ENCODE peak calls at places on chromosomes 1 and 21, in six cellular contexts. C is H7; D is SJCRH30; Y is astrocyte; A is CD8-positive, alpha-beta T cell; H is AG04450. N is an unnamed sample.

GRCh38 chr21:26850116-26850643 is 5.0 kb upstream of the ADAMTS1 start:
- DNase-seq in C (peak; percentile 24), D (no peak), H (no peak), A (no peak), Y (peak; percentile 7), N (no peak)

GRCh38 chr1:223831755-223832636 is 13.8 kb downstream of the TP53BP2 start:
- DNase-seq in C (no peak), Y (peak; percentile 79), D (no peak), H (no peak), A (no peak), N (no peak)

GRCh38 chr1:16009030-16009460 is 5.0 kb downstream of the SRARP start:
- DNase-seq in C (peak; percentile 90), H (no peak), Y (peak; percentile 30), A (peak; percentile 54), D (peak; percentile 86), N (peak; percentile 98)

GRCh38 chr1:217032715-217033367 is 309.6 kb upstream of the ESRRG start:
- DNase-seq in C (no peak), Y (no peak), H (no peak), D (no peak), A (no peak), N (no peak)

GRCh38 chr1:68819190-68819829 is 322.4 kb upstream of the DEPDC1 start:
- DNase-seq in C (peak; percentile 68), Y (peak; percentile 4), A (no peak), D (no peak), H (no peak), N (peak; percentile 56)

GRCh38 chr1:32068891-32069590 is 3.7 kb upstream of the TMEM39B start:
- DNase-seq in H (no peak), C (peak; percentile 70), A (no peak), Y (peak; percentile 68), D (no peak), N (peak; percentile 67)

GRCh38 chr1:182087304-182087703 is 25.8 kb upstream of the ZNF648 start:
- DNase-seq in C (no peak), A (no peak), Y (no peak), H (no peak), D (no peak), N (no peak)

GRCh38 chr1:29259802-29260441 is 23.6 kb downstream of the PTPRU start:
- DNase-seq in Y (no peak), A (no peak), D (no peak), C (peak; percentile 99), H (no peak), N (peak; percentile 91)

GRCh38 chr1:20875198-20875973 is 88.3 kb upstream of the HP1BP3 start:
- DNase-seq in H (no peak), C (no peak), A (no peak), D (no peak), Y (no peak), N (no peak)

GRCh38 chr1:4700801-4701200 is 46.4 kb downstream of the AJAP1 start:
- DNase-seq in Y (no peak), H (no peak), A (no peak), C (peak; percentile 62), D (no peak), N (no peak)

GRCh38 chr1:61741682-61742619 is at the start of gene PATJ:
- DNase-seq in D (peak; percentile 35), A (peak; percentile 22), C (peak; percentile 98), H (no peak), Y (no peak), N (peak; percentile 94)

GRCh38 chr1:205748398-205749093 is 1.4 kb downstream of the NUCKS1 start:
- DNase-seq in Y (peak; percentile 62), H (peak; percentile 63), A (no peak), C (no peak), D (peak; percentile 51), N (no peak)

GRCh38 chr1:8641317-8641997 is 176.0 kb downstream of the RERE start:
- DNase-seq in H (no peak), D (no peak), C (no peak), A (no peak), Y (no peak), N (no peak)

GRCh38 chr1:51324271-51325010 is 5.9 kb downstream of the TTC39A start:
- DNase-seq in C (no peak), A (no peak), H (no peak), D (no peak), Y (no peak), N (no peak)

GRCh38 chr21:35367558-35367957 is 318.5 kb upstream of the RUNX1 start:
- DNase-seq in H (no peak), C (no peak), A (no peak), Y (no peak), D (no peak), N (no peak)

GRCh38 chr1:155978325-155978972 is at the start of gene ARHGEF2:
- DNase-seq in Y (peak; percentile 58), H (no peak), A (peak; percentile 46), C (peak; percentile 95), D (peak; percentile 92), N (peak; percentile 94)

GRCh38 chr1:4076346-4076745 is 176.3 kb upstream of the C1orf174 start:
- DNase-seq in D (no peak), Y (no peak), H (no peak), C (peak; percentile 17), A (no peak), N (no peak)

GRCh38 chr1:13513885-13514546 is at the start of gene LRRC38:
- DNase-seq in A (no peak), D (no peak), Y (no peak), C (peak; percentile 80), H (no peak), N (peak; percentile 83)

GRCh38 chr1:81231729-81232038 is 569.0 kb upstream of the ADGRL2 start:
- DNase-seq in A (no peak), C (no peak), Y (no peak), D (no peak), H (no peak), N (no peak)

GRCh38 chr1:197429372-197429771 is 161.3 kb downstream of the CRB1 start:
- DNase-seq in H (no peak), A (no peak), D (no peak), Y (no peak), C (no peak), N (no peak)

GRCh38 chr1:41572224-41572623 is 87.7 kb upstream of the EDN2 start:
- DNase-seq in H (no peak), A (no peak), C (no peak), Y (no peak), D (no peak), N (peak; percentile 26)

GRCh38 chr1:9905010-9905409 is 5.1 kb downstream of the CTNNBIP1 start:
- DNase-seq in Y (peak; percentile 68), D (no peak), C (no peak), A (no peak), H (no peak), N (no peak)

GRCh38 chr21:15207635-15208370 is 143.0 kb upstream of the NRIP1 start:
- DNase-seq in H (no peak), C (no peak), D (no peak), A (no peak), Y (no peak), N (no peak)

GRCh38 chr1:240582953-240583352 is 29.0 kb downstream of the GREM2 start:
- DNase-seq in H (no peak), C (no peak), A (no peak), D (no peak), Y (no peak), N (no peak)

GRCh38 chr1:170150921-170151320 is 5.2 kb downstream of the NTMT2 start:
- DNase-seq in Y (no peak), C (no peak), A (no peak), H (no peak), D (no peak), N (no peak)

GRCh38 chr21:14670409-14670808 is 124.3 kb upstream of the SAMSN1 start:
- DNase-seq in Y (no peak), A (no peak), D (no peak), H (no peak), C (no peak), N (no peak)

GRCh38 chr1:237864338-237865244 is 26.1 kb downstream of the ZP4 start:
- DNase-seq in Y (no peak), H (no peak), C (peak; percentile 76), D (peak; percentile 56), A (no peak), N (peak; percentile 92)

GRCh38 chr1:7299329-7299799 is 471.7 kb upstream of the VAMP3 start:
- DNase-seq in D (peak; percentile 96), A (no peak), H (peak; percentile 98), Y (peak; percentile 98), C (peak; percentile 47), N (peak; percentile 80)

GRCh38 chr1:73914994-73915393 is 283.0 kb downstream of the LRRIQ3 start:
- DNase-seq in H (no peak), D (no peak), Y (no peak), C (no peak), A (no peak), N (no peak)

GRCh38 chr1:19463204-19463803 is 22.0 kb downstream of the CAPZB start:
- DNase-seq in C (peak; percentile 28), Y (no peak), H (no peak), A (peak; percentile 55), D (no peak), N (peak; percentile 39)

GRCh38 chr1:246795094-246795671 is 71.0 kb downstream of the SCCPDH start:
- DNase-seq in D (no peak), C (peak; percentile 86), H (no peak), Y (no peak), A (no peak), N (peak; percentile 79)

GRCh38 chr21:31145271-31145801 is 107.1 kb upstream of the KRTAP19-8 start:
- DNase-seq in C (no peak), H (no peak), D (no peak), Y (no peak), A (no peak), N (no peak)
- H3K4me3 ChIP-seq in C (no peak overlapping the region), H (no peak overlapping the region), D (no peak overlapping the region), Y (no peak overlapping the region), A (no peak overlapping the region), N (no peak overlapping the region)

GRCh38 chr1:173502104-173502503 is 25.0 kb downstream of the PRDX6 start:
- DNase-seq in C (no peak), D (no peak), A (no peak), H (no peak), Y (no peak), N (no peak)
- H3K4me3 ChIP-seq in C (no peak overlapping the region), D (no peak overlapping the region), A (no peak overlapping the region), H (no peak overlapping the region), Y (no peak overlapping the region), N (no peak overlapping the region)

DNA sequence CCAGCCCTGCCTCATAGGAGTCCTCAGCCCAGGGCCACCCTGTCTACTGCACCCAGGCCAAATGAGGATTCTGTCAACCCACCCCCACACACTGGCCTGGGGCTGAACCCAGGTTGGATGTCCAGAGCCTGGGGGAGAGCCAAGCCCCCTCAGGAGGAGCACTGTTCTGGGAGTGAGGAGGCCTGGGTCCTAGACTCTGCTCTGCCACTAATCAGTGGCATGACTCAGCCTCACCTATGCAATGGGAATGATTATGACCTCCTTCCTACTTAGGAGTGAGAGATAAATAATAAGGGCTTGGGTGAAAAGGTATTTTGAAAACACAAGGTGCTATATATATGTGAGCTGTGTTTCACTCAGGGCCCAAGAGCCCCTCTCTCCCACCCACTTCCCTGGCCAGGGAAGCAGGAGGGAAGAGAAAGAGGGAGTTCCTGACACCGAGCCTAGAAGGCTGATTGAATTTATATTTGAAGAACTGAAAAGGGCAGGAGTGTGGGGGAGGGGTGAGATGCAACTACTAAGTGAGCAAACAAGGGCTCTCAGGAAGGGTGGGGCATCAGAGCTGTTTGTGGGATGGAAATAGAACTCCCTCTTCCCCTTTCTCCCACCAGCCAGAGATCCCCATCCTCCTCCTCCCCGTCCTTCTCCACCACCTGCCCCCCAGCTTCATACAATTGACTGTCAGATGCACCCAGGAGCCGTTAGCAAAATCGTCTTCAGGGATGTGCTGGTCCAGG is 8.2 kb downstream of the IGSF9 start:
- DNase-seq in D (no peak), A (no peak), Y (no peak), H (no peak), C (peak; percentile 77), N (no peak)
- H3K4me3 ChIP-seq in D (no peak overlapping the region), A (no peak overlapping the region), Y (no peak overlapping the region), H (no peak overlapping the region), C (no peak overlapping the region), N (no peak overlapping the region)

GRCh38 chr1:204405988-204406387 is 5.6 kb downstream of the PPP1R15B start:
- DNase-seq in C (no peak), Y (no peak), H (no peak), A (no peak), D (no peak), N (no peak)
- H3K4me3 ChIP-seq in C (no peak overlapping the region), Y (peak overlapping the region; percentile 91), H (peak overlapping the region; percentile 10), A (peak overlapping the region; percentile 10), D (no peak overlapping the region), N (peak overlapping the region; percentile 96)